ENCODE peak calls at places on chromosomes 13 and 19, in four cellular contexts. V, X, M and S are unnamed samples.
A peak's percentile ranks its signal among the peaks of the same experiment; 100 is the strongest.

GRCh38 chr19:38386300-38386967 is 1.4 kb downstream of the GGN start:
- DNase-seq in V (no peak), X (no peak), M (no peak), S (no peak)

GRCh38 chr13:106213028-106213427 is 322.4 kb downstream of the EFNB2 start:
- DNase-seq in M (peak; percentile 27), X (no peak), V (no peak), S (no peak)

GRCh38 chr13:50760751-50761150 is 82.7 kb downstream of the DLEU7 start:
- DNase-seq in V (no peak), X (no peak), M (no peak), S (no peak)

GRCh38 chr19:944171-944567 is 18.3 kb downstream of the ARID3A start:
- DNase-seq in V (no peak), M (no peak), X (no peak), S (no peak)

GRCh38 chr19:5078179-5078578 is 109.3 kb downstream of the KDM4B start:
- DNase-seq in M (no peak), X (no peak), V (no peak), S (no peak)

GRCh38 chr13:97321101-97321500 is 99.0 kb downstream of the MBNL2 start:
- DNase-seq in M (no peak), V (no peak), X (no peak), S (no peak)

GRCh38 chr13:20544186-20544914 is 18.7 kb upstream of the CRYL1 start:
- DNase-seq in V (no peak), X (no peak), M (no peak), S (no peak)

GRCh38 chr13:34748078-34748477 is 194.0 kb upstream of the NBEA start:
- DNase-seq in M (no peak), X (no peak), V (no peak), S (peak; percentile 78)

GRCh38 chr19:40718774-40719391 is 2.0 kb downstream of the ITPKC start:
- DNase-seq in X (peak; percentile 57), V (peak; percentile 40), M (no peak), S (peak; percentile 56)

GRCh38 chr19:48490980-48491792 is 20.4 kb downstream of the LMTK3 start:
- DNase-seq in V (no peak), X (peak; percentile 90), M (no peak), S (peak; percentile 33)

GRCh38 chr19:50629801-50630200 is 9.9 kb downstream of the SYT3 start:
- DNase-seq in M (no peak), V (no peak), X (no peak), S (no peak)

GRCh38 chr13:106296723-106297122 is 238.7 kb downstream of the EFNB2 start:
- DNase-seq in X (no peak), M (no peak), V (no peak), S (no peak)

GRCh38 chr19:1259873-1260748 is 9.0 kb upstream of the CIRBP start:
- DNase-seq in V (no peak), M (no peak), X (no peak), S (no peak)

GRCh38 chr13:86572115-86572514 is 772.9 kb upstream of the SLITRK6 start:
- DNase-seq in V (peak; percentile 80), X (no peak), M (no peak), S (peak; percentile 39)

GRCh38 chr19:52742516-52742915 is 7.7 kb upstream of the ZNF611 start:
- DNase-seq in V (no peak), M (no peak), X (no peak), S (no peak)

GRCh38 chr13:41562083-41562482 is 104.7 kb downstream of the RGCC start:
- DNase-seq in M (no peak), V (peak; percentile 92), X (no peak), S (peak; percentile 69)

GRCh38 chr13:32754179-32754578 is 167.9 kb downstream of the PDS5B start:
- DNase-seq in X (no peak), V (no peak), M (no peak), S (no peak)

GRCh38 chr13:19382111-19382510 is 179.2 kb downstream of the TPTE2 start:
- DNase-seq in V (no peak), X (no peak), M (no peak), S (no peak)

GRCh38 chr19:39070888-39071287 is 13.3 kb upstream of the ACP7 start:
- DNase-seq in V (peak; percentile 32), M (no peak), X (no peak), S (peak; percentile 16)

GRCh38 chr19:7004313-7004931 is 16.8 kb downstream of the MBD3L2B start:
- DNase-seq in M (no peak), X (no peak), V (peak; percentile 18), S (peak; percentile 18)

GRCh38 chr13:100203696-100204367 is 114.9 kb downstream of the PCCA start:
- DNase-seq in X (no peak), V (peak; percentile 78), M (no peak), S (peak; percentile 60)

GRCh38 chr13:33244210-33244906 is 41.2 kb downstream of the STARD13 start:
- DNase-seq in V (no peak), X (no peak), M (no peak), S (no peak)

GRCh38 chr19:21698215-21698614 is 69.2 kb downstream of the ZNF100 start:
- DNase-seq in M (peak; percentile 14), V (peak; percentile 1), X (no peak), S (peak; percentile 1)

GRCh38 chr19:2957160-2957559 is 12.4 kb upstream of the ZNF77 start:
- DNase-seq in V (no peak), M (no peak), X (no peak), S (no peak)

GRCh38 chr13:90448466-90449037 is 898.9 kb upstream of the MIR17HG start:
- DNase-seq in V (no peak), X (no peak), M (no peak), S (no peak)

GRCh38 chr13:29676941-29677452 is 81.5 kb upstream of the SLC7A1 start:
- DNase-seq in V (peak; percentile 2), X (no peak), M (no peak), S (no peak)

GRCh38 chr19:41195675-41196497 is 2.9 kb downstream of the CYP2S1 start:
- DNase-seq in M (no peak), V (peak; percentile 86), X (no peak), S (peak; percentile 76)

GRCh38 chr19:53531457-53531856 is 6.5 kb upstream of the ZNF331 start:
- DNase-seq in M (no peak), X (no peak), V (no peak), S (no peak)

GRCh38 chr19:14577885-14578427 is 4.9 kb upstream of the CLEC17A start:
- DNase-seq in X (peak; percentile 69), M (no peak), V (no peak), S (no peak)

GRCh38 chr19:42269518-42270345 is 680 bp downstream of the CIC start:
- DNase-seq in X (no peak), V (no peak), M (no peak), S (no peak)
- H2BK120ac ChIP-seq in X (no peak overlapping the region), V (peak overlapping the region; percentile 77), M (no peak overlapping the region), S (peak overlapping the region; percentile 99)

GRCh38 chr19:44681992-44682790 is 10.9 kb downstream of the CEACAM19 start:
- DNase-seq in M (no peak), V (no peak), X (no peak), S (no peak)

GRCh38 chr19:44680536-44680935 is 9.3 kb downstream of the CEACAM19 start:
- DNase-seq in X (no peak), M (no peak), V (no peak), S (no peak)

GRCh38 chr19:44683434-44684210 is 12.3 kb downstream of the CEACAM19 start:
- DNase-seq in V (no peak), M (no peak), X (no peak), S (no peak)

GRCh38 chr19:44684892-44685847 is 13.8 kb upstream of the CEACAM16 start:
- DNase-seq in M (peak; percentile 17), X (peak; percentile 51), V (peak; percentile 97), S (peak; percentile 100)

GRCh38 chr19:44682807-44683206 is 11.5 kb downstream of the CEACAM19 start:
- DNase-seq in V (no peak), M (no peak), X (no peak), S (no peak)
- H3K27ac ChIP-seq in V (no peak overlapping the region), M (no peak overlapping the region), X (no peak overlapping the region), S (no peak overlapping the region)

GRCh38 chr19:12884627-12884925 is 2.4 kb downstream of the KLF1 start:
- DNase-seq in X (no peak), M (no peak), V (no peak), S (no peak)

GRCh38 chr19:12886943-12887747 is at the start of gene KLF1:
- DNase-seq in V (no peak), M (no peak), X (no peak), S (no peak)

GRCh38 chr19:12884202-12884601 is 2.8 kb downstream of the KLF1 start:
- DNase-seq in X (no peak), V (no peak), M (no peak), S (no peak)

GRCh38 chr19:12885749-12886706 is 973 bp downstream of the KLF1 start:
- DNase-seq in M (no peak), V (no peak), X (no peak), S (no peak)

GRCh38 chr19:12884926-12885748 is 1.9 kb downstream of the KLF1 start:
- DNase-seq in X (peak; percentile 99), V (peak; percentile 28), M (peak; percentile 42), S (peak; percentile 30)
- H3K18ac ChIP-seq in X (peak overlapping the region; percentile 81), V (no peak overlapping the region), M (peak overlapping the region; percentile 90), S (no peak overlapping the region)

GRCh38 chr13:113895436-113895835 is 31.6 kb upstream of the GAS6 start:
- DNase-seq in V (peak; percentile 34), X (no peak), M (no peak), S (no peak)

GRCh38 chr13:113897161-113897560 is 33.3 kb upstream of the GAS6 start:
- DNase-seq in X (no peak), V (peak; percentile 98), M (no peak), S (peak; percentile 93)

GRCh38 chr13:113898391-113898790 is 34.5 kb upstream of the GAS6 start:
- DNase-seq in V (no peak), X (no peak), M (no peak), S (no peak)

GRCh38 chr13:113900646-113901045 is 36.8 kb upstream of the GAS6 start:
- DNase-seq in X (no peak), M (no peak), V (no peak), S (no peak)

GRCh38 chr13:113897966-113898365 is 34.1 kb upstream of the GAS6 start:
- DNase-seq in X (no peak), M (no peak), V (no peak), S (no peak)
- H2BK120ac ChIP-seq in X (no peak overlapping the region), M (no peak overlapping the region), V (peak overlapping the region; percentile 100), S (no peak overlapping the region)

DNA sequence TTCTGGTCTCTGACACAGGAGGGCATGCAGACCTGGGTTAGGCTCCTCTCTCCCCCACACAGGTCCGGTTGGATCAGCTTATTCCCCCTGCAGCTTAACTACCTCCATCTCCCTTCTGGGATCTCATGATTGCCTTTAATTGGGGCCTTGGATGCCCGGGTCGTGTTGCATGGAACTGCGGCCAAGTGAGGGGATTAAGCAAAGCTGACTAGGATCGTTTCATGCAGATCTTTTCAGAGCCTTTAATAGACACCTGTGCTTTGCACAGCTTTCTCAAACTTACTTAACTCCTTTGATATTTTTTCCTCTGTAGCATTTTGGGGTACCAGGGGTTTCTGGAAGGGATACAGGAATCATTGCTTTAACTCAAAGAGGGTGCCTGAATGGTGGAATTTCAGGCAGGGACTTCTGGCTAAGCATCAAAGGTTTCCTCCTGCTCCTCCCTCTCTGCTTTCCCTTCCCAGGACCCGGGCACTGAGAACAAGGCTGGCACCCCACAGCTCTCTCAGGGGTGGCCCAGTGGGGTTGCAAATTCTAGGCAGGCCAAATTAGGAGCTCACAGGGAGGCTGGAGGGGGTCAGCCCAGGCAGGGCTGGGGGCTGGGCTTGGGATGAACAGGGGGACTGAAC is 477 bp downstream of the NFILZ start:
- DNase-seq in M (no peak), V (no peak), X (no peak), S (no peak)
- H3K27ac ChIP-seq in M (peak overlapping the region; percentile 52), V (peak overlapping the region; percentile 4), X (no peak overlapping the region), S (peak overlapping the region; percentile 54)